ENCODE peak calls at places on chromosomes 5 and 9, in five cellular contexts. Q, Y, X, P and C are unnamed samples.

GRCh38 chr5:77637170-77638074 is 1.1 kb downstream of the OTP start:
- DNase-seq in Q (no peak), P (peak), Y (no peak), X (no peak), C (no peak)

GRCh38 chr5:22908129-22908528 is 55.0 kb upstream of the CDH12 start:
- DNase-seq in X (no peak), Y (no peak), P (no peak), Q (no peak), C (no peak)

GRCh38 chr9:88777498-88778312 is 213.6 kb upstream of the S1PR3 start:
- DNase-seq in Q (no peak), Y (no peak), P (peak), X (peak), C (no peak)

GRCh38 chr9:70510157-70510770 is 95.8 kb upstream of the KLF9 start:
- DNase-seq in P (peak), Q (peak), Y (peak), X (peak), C (peak)

GRCh38 chr5:58849151-58849550 is 266.3 kb downstream of the RAB3C start:
- DNase-seq in Y (no peak), X (no peak), P (no peak), Q (no peak), C (no peak)

GRCh38 chr9:130962418-130963316 is 23.6 kb upstream of the FIBCD1 start:
- DNase-seq in Y (peak), X (peak), Q (no peak), P (no peak), C (peak)

GRCh38 chr5:45695011-45695667 is 1.0 kb downstream of the HCN1 start:
- DNase-seq in P (peak), X (no peak), Q (peak), Y (no peak), C (no peak)

GRCh38 chr5:1643651-1644392 is 120.1 kb upstream of the LPCAT1 start:
- DNase-seq in Q (no peak), Y (no peak), P (no peak), X (no peak), C (peak)

GRCh38 chr9:23342296-23342695 is 483.7 kb downstream of the ELAVL2 start:
- DNase-seq in Q (no peak), X (peak), P (no peak), Y (no peak), C (no peak)

GRCh38 chr5:128674837-128675446 is 136.9 kb upstream of the FBN2 start:
- DNase-seq in X (peak), P (peak), Q (peak), Y (peak), C (peak)

GRCh38 chr5:32511778-32512374 is 67.3 kb upstream of the ZFR start:
- DNase-seq in X (no peak), Q (no peak), Y (no peak), P (no peak), C (no peak)

GRCh38 chr9:122777052-122777451 is 11.7 kb upstream of the OR5C1 start:
- DNase-seq in Q (no peak), Y (no peak), P (no peak), X (no peak), C (no peak)

GRCh38 chr5:88688242-88688959 is 194.6 kb downstream of the MEF2C start:
- DNase-seq in Y (no peak), X (no peak), P (no peak), Q (no peak), C (no peak)

GRCh38 chr5:51380603-51381207 is 2.5 kb upstream of the ISL1 start:
- DNase-seq in Q (peak), X (peak), Y (peak), P (no peak), C (no peak)

GRCh38 chr5:151953833-151954232 is 29.2 kb upstream of the GLRA1 start:
- DNase-seq in X (no peak), Y (no peak), P (no peak), Q (no peak), C (no peak)

GRCh38 chr5:91383956-91384300 is 811 bp upstream of the ARRDC3 start:
- DNase-seq in X (peak), P (no peak), Y (no peak), Q (no peak), C (no peak)

GRCh38 chr9:35071814-35072460 is 488 bp downstream of the VCP start:
- DNase-seq in Y (peak), P (peak), X (peak), Q (peak), C (peak)

GRCh38 chr9:98652302-98652701 is 56.4 kb downstream of the GABBR2 start:
- DNase-seq in Q (no peak), X (no peak), P (no peak), Y (no peak), C (no peak)

GRCh38 chr5:5683174-5683573 is 260.7 kb downstream of the ICE1 start:
- DNase-seq in Q (no peak), P (no peak), X (no peak), Y (no peak), C (no peak)

GRCh38 chr9:125446581-125447094 is 185.0 kb downstream of the GAPVD1 start:
- DNase-seq in Q (no peak), P (no peak), X (no peak), Y (no peak), C (no peak)

GRCh38 chr9:130101963-130102362 is 48.3 kb downstream of the GPR107 start:
- DNase-seq in Y (no peak), Q (no peak), X (no peak), P (no peak), C (no peak)

GRCh38 chr9:105637787-105638395 is 24.4 kb upstream of the TAL2 start:
- DNase-seq in P (no peak), Q (no peak), X (no peak), Y (peak), C (no peak)

GRCh38 chr5:10034008-10034407 is 215.7 kb downstream of the ATPSCKMT start:
- DNase-seq in P (no peak), Q (no peak), X (no peak), Y (no peak), C (no peak)

GRCh38 chr5:55385227-55385626 is 77.4 kb downstream of the MTREX start:
- DNase-seq in P (no peak), Q (no peak), X (no peak), Y (no peak), C (no peak)

GRCh38 chr5:147763791-147764525 is 18.6 kb downstream of the JAKMIP2 start:
- DNase-seq in X (no peak), Y (no peak), Q (no peak), P (no peak), C (no peak)

GRCh38 chr5:169429044-169429443 is 128.1 kb upstream of the SLIT3 start:
- DNase-seq in X (peak), P (no peak), Y (no peak), Q (no peak), C (no peak)

GRCh38 chr5:74538206-74538661 is 102.3 kb downstream of the ENC1 start:
- DNase-seq in Y (no peak), Q (no peak), P (no peak), X (peak), C (peak)

GRCh38 chr9:98951967-98952366 is 8.3 kb downstream of the COL15A1 start:
- DNase-seq in Q (no peak), X (no peak), Y (no peak), P (no peak), C (no peak)

GRCh38 chr5:177310332-177310731 is 1.4 kb downstream of the MXD3 start:
- DNase-seq in X (no peak), Y (no peak), P (no peak), Q (no peak), C (no peak)

GRCh38 chr5:42995152-42995751 is 44.9 kb downstream of the ANXA2R start:
- DNase-seq in P (no peak), Y (no peak), Q (no peak), X (no peak), C (no peak)

GRCh38 chr5:154406231-154406630 is 39.6 kb upstream of the SAP30L start:
- DNase-seq in Q (no peak), X (no peak), Y (no peak), P (no peak), C (no peak)

GRCh38 chr9:134709512-134710270 is 68.1 kb downstream of the COL5A1 start:
- DNase-seq in X (no peak), P (no peak), Y (no peak), Q (no peak), C (no peak)

DNA sequence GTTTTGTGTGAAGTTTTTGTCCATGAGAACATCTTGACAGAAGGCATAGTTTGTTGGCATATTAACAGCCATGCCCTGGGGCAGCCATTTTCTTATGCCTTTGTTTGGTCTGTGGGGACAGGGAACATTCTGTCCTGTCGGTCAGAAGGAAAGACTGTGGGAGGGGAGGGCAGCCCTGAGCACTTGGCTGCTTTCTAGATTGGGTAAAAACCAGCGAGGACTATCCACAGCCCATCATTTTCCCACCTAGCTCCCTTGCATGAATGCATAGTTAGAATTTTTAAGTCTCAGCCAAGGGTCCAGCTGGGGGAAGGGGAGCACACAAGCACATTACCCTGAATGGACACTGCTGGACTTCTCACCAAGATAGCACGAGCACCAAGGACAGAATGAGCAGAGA is 130.1 kb downstream of the BOD1 start:
- DNase-seq in X (no peak), Y (no peak), P (no peak), Q (no peak), C (no peak)
- TF ChIP-seq JUN in X (no peak), Y (no peak), P (no peak), Q (no peak), C (no peak)

GRCh38 chr9:119298076-119298853 is 71.0 kb downstream of the BRINP1 start:
- DNase-seq in Q (peak), P (no peak), X (no peak), Y (no peak), C (no peak)
- TF ChIP-seq JUN in Q (no peak), P (no peak), X (no peak), Y (no peak), C (no peak)

DNA sequence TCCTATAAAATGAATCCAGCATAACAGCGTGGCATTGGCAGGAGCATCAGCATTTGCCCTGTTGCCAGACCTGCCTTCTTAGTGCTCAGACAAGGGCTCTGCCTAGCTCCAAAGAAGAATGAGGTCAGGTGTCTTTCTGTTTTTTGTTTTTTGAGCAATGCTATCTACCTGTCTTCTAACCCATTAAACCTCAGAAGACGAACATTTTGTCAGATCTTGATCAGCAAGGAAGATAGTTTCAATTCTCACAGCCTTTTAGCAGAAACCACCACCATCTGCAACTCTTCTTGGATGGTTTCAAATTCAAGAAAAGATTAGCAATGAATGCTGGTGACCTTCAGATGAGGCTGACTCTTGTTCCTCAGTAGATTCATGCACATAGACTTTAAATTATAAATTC is 103.5 kb upstream of the IQGAP2 start:
- DNase-seq in P (no peak), X (no peak), Q (no peak), Y (no peak), C (no peak)
- TF ChIP-seq JUN in P (no peak), X (no peak), Q (no peak), Y (no peak), C (no peak)

GRCh38 chr9:33820231-33820745 is 3.3 kb downstream of the UBE2R2 start:
- DNase-seq in Y (no peak), P (no peak), X (peak), Q (no peak), C (no peak)

GRCh38 chr9:33818167-33818831 is 1.3 kb downstream of the UBE2R2 start:
- DNase-seq in P (peak), Q (no peak), Y (no peak), X (no peak), C (peak)

GRCh38 chr9:33818832-33819500 is 2.0 kb downstream of the UBE2R2 start:
- DNase-seq in Q (no peak), Y (no peak), P (no peak), X (peak), C (no peak)

DNA sequence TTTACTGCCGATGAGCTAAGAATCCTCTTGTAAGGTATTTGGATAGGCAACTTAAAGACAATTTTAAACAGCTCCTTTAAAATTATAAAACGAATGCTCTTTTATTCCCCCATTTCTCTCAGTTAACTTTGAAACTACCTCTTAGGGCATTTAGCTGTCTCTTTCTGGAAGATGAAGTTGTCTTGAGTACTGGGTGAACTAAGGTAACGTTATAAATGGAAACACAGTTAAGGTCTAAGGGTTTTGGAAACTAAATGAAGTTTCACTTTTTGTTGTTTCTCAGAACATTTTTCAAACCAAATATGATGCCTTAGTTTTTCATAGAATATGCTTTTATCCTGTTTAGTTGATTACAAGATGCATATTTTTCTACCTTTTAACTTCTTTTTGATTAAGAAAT is 6.8 kb downstream of the UBE2R2 start:
- DNase-seq in Y (no peak), P (no peak), Q (no peak), X (no peak), C (no peak)
- TF ChIP-seq JUN in Y (no peak), P (no peak), Q (no peak), X (no peak), C (no peak)

DNA sequence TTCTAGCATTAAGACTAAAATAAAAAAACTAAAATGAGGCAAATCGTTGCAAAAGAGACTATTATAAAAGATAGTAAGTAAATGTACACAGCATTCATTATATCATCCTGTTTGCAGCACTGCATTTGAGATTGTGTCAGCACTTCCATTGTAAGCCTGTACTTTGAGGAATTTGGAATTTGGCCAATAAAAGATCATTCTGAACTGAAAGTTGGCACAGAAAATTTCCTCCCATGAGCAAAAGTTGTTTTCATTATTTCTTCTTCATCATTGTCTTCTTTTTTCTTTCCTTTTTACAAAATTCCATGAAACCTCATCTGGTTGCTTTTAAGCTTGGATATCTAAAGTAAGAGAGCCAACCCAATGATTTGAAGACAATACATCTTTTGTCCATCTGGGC is 199.3 kb upstream of the ADAMTSL1 start:
- DNase-seq in X (peak), Y (no peak), Q (no peak), P (no peak), C (no peak)
- TF ChIP-seq JUN in X (no peak), Y (no peak), Q (no peak), P (no peak), C (no peak)

GRCh38 chr5:134530375-134531077 is 5.1 kb downstream of the JADE2 start:
- DNase-seq in Y (no peak), X (no peak), P (no peak), Q (no peak), C (no peak)
- TF ChIP-seq JUN in Y (no peak), X (no peak), P (no peak), Q (no peak), C (no peak)

DNA sequence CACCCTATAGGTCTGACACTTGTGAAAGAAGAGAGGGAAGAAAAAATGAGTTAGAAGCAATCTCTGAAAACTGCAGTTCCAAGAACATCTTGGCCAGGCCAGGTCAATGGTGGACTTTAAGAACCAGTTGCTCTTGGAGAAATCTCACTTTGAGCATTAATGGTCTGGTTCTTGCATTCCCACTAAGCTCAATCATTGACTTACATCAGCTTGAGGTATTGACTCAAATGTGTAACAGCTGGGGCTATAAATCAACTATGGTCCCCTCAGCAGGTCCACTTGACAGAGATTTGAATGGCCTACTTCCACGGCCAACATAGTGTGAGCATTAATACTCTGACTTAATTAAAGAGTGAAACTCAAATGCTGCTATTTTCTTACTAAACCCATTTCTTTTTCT is 357.8 kb upstream of the RGMB start:
- DNase-seq in X (no peak), Q (no peak), P (no peak), Y (no peak), C (no peak)
- TF ChIP-seq JUN in X (no peak), Q (no peak), P (no peak), Y (no peak), C (no peak)

GRCh38 chr5:157354825-157355224 is 88.9 kb downstream of the CYFIP2 start:
- DNase-seq in Y (peak), P (peak), X (no peak), Q (peak), C (peak)
- TF ChIP-seq JUN in Y (no peak), P (no peak), X (no peak), Q (no peak), C (no peak)

GRCh38 chr5:14249258-14250093 is 106.3 kb downstream of the TRIO start:
- DNase-seq in X (no peak), P (no peak), Q (no peak), Y (no peak), C (no peak)
- TF ChIP-seq JUN in X (no peak), P (no peak), Q (no peak), Y (no peak), C (no peak)

GRCh38 chr9:108743426-108743825 is 112.4 kb downstream of the ACTL7B start:
- DNase-seq in Q (no peak), X (no peak), Y (no peak), P (no peak), C (no peak)

GRCh38 chr9:108748776-108749175 is 107.0 kb downstream of the ACTL7B start:
- DNase-seq in Q (no peak), P (no peak), Y (no peak), X (no peak), C (no peak)

GRCh38 chr9:108746001-108746400 is 109.8 kb downstream of the ACTL7B start:
- DNase-seq in P (no peak), Q (no peak), Y (no peak), X (no peak), C (no peak)

GRCh38 chr9:108743901-108744371 is 111.8 kb downstream of the ACTL7B start:
- DNase-seq in X (no peak), Y (no peak), Q (no peak), P (no peak), C (peak)

GRCh38 chr9:108746864-108747263 is 108.9 kb downstream of the ACTL7B start:
- DNase-seq in Y (no peak), Q (no peak), P (no peak), X (no peak), C (no peak)
- TF ChIP-seq JUN in Y (no peak), Q (no peak), P (no peak), X (no peak), C (no peak)